ENCODE peak calls at places on chromosomes 16 and 17, in five cellular contexts. C, P, E, I and N are unnamed samples.

GRCh38 chr16:4288148-4288921 is 15.5 kb upstream of the TFAP4 start:
- DNase-seq in C (no peak), P (peak), E (peak), I (peak), N (peak)

GRCh38 chr16:21263640-21264211 is 14.4 kb downstream of the CRYM start:
- DNase-seq in C (no peak), P (no peak), E (no peak), I (no peak), N (no peak)

GRCh38 chr16:569445-570254 is at the start of gene PIGQ:
- DNase-seq in C (no peak), P (peak), E (peak), I (peak), N (peak)

GRCh38 chr16:830871-831570 is 30.5 kb upstream of the GNG13 start:
- DNase-seq in C (no peak), P (no peak), E (no peak), I (no peak), N (no peak)

GRCh38 chr16:1333149-1333812 is at the start of gene BAIAP3:
- DNase-seq in C (no peak), P (peak), E (peak), I (no peak), N (no peak)

GRCh38 chr16:22008215-22009142 is 568 bp downstream of the MOSMO start:
- DNase-seq in C (no peak), P (peak), E (no peak), I (no peak), N (peak)

GRCh38 chr16:80610489-80611156 is 69.8 kb downstream of the DYNLRB2 start:
- DNase-seq in C (no peak), P (no peak), E (no peak), I (no peak), N (no peak)

GRCh38 chr16:89314357-89314756 is 96.9 kb downstream of the ZNF778 start:
- DNase-seq in C (no peak), P (peak), E (no peak), I (no peak), N (no peak)

GRCh38 chr17:55275894-55276804 is 11.4 kb downstream of the HLF start:
- DNase-seq in C (no peak), P (peak), E (no peak), I (no peak), N (no peak)

GRCh38 chr17:28125530-28126382 is 83.3 kb downstream of the NLK start:
- DNase-seq in C (no peak), P (no peak), E (no peak), I (no peak), N (no peak)

GRCh38 chr16:70512456-70512855 is 10.9 kb downstream of the COG4 start:
- DNase-seq in C (no peak), P (no peak), E (no peak), I (no peak), N (no peak)

GRCh38 chr17:37067555-37068111 is 118.9 kb downstream of the AATF start:
- DNase-seq in C (peak), P (peak), E (no peak), I (peak), N (no peak)
- H3K27ac ChIP-seq in C (no peak), P (no peak), E (no peak), I (no peak), N (no peak)

DNA sequence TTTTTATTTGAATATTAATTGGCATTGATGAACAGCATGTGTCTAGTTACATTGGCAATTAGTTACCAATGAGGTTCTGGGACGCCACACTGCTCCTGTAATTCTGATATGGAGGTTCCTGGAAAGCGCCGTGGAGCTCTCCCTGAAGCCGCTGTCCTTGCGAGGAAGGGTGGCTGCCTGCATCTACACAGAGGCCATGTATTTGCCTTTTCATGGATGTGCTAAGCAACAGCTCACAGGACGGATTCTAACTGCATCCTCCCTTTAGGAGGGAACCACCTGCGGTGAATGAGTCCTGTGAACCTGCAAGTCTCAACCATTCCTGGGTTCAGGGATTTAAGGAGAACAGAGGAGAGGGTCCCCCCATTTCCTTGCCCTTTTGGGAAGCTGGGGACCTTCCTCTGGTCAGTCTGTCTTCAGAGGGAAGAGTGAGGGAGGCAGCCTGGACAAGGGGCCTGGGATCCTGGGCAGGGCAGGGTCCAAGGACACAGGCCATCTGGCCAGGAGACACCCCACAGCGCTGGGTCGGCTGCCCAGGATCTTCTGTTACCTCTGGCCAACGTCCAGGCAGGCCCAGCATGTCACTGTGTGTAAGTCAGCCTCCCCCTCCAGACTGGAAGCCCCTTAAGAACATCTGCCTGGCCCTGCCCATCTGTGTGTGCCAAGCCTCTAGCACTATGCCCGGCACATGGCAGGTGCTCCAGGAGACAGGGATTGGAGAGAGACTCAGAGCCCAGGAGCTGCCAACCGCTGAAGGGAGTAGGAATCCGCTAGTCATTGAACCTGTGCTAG is 314.1 kb upstream of the TNRC6C start:
- DNase-seq in C (no peak), P (no peak), E (no peak), I (no peak), N (no peak)
- TF ChIP-seq POLR2A in C (no peak), P (no peak), E (no peak), I (no peak), N (no peak)

GRCh38 chr16:87687998-87688529 is 77.7 kb downstream of the KLHDC4 start:
- DNase-seq in C (no peak), P (no peak), E (no peak), I (no peak), N (no peak)
- H3K4me3 ChIP-seq in C (no peak), P (no peak), E (no peak), I (no peak), N (no peak)

DNA sequence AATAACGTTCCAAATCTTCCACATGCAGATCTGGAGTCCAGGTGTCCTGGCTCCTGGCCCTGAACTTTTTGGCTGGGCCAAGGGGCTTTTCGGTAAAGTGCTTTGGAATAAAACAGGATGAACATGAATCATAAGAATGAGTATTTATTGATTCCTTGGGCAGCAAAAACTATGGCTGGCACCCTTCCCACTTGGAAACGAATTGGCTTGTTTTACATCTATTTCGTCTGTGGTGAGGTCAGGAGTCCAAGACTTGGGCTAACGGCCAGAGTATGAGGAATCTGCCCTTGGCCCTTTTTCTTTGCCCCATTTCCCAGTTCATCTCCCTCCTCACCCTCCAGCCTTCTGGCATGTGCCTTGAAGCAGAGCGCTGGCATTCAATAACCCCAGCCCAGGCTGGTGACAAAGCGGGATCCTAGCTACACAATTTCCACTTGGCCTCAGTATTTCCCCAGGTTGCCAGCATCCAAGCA is 4.1 kb upstream of the UBTF start:
- DNase-seq in C (no peak), P (no peak), E (peak), I (no peak), N (peak)
- H3K27ac ChIP-seq in C (peak), P (peak), E (peak), I (peak), N (peak)

DNA sequence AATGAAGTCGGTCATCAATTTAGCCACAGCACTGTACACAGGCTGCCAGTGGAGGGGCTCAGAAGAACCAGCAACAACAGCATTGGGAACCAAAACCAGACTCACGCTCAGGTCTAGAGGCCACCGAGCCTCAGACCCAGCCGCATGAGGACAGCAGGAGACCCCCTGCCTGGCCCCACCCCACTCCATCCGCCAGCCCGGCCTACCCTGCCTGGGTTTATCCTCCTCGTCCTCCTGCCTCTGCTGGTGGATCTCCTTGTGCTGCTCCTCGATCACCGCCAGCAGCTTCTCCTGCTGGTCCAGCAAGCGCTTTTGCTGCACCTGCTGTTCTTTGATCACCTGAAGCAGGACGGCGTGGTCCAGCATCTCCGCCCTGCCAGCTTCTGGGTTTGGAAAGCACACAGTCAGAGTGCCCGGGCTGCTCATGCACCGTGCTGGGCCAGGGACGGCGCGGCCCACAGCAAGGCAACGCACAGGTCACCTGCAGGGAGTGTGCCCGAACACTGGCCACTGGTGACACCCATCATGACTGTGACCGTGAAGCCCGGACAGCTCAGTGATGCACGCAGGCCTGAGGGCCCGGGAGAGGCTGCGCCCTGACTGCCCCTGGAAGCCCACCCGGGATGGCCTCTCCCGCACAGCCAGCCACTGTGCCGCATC is 7.7 kb downstream of the NDUFAF8 start:
- DNase-seq in C (no peak), P (no peak), E (no peak), I (no peak), N (no peak)
- TF ChIP-seq POLR2A in C (no peak), P (no peak), E (no peak), I (no peak), N (no peak)